ENCODE peak calls at places on chromosomes 2 and 18, in six cellular contexts. T is NCI-H1930; A is activated CD4-positive, alpha-beta T cell treated with anti-CD3 and anti-CD28 coated beads, Interleukin-2, amount 50 U/mL, for 4 hours; J is Right ventricle myocardium inferior; Z is stimulated activated CD8-positive, alpha-beta memory T cell treated with anti-CD3 and anti-CD28 coated beads, Interleukin-15, amount 100 ng/mL, for 24 hours; H is Calu3. W is an unnamed sample.

GRCh38 chr2:27638023-27638637 is 9.3 kb downstream of the GPN1 start:
- DNase-seq in T (no peak), A (no peak), J (no peak), Z (no peak), H (no peak), W (no peak)

GRCh38 chr2:9380702-9381628 is 42.4 kb downstream of the ITGB1BP1 start:
- DNase-seq in T (no peak), A (no peak), J (no peak), Z (no peak), H (peak), W (no peak)

GRCh38 chr2:50606860-50607259 is 425.1 kb downstream of the NRXN1 start:
- DNase-seq in T (no peak), A (no peak), J (peak), Z (no peak), H (no peak), W (no peak)

GRCh38 chr18:70500748-70501147 is 211.9 kb downstream of the SOCS6 start:
- DNase-seq in T (no peak), A (no peak), J (no peak), Z (no peak), H (no peak), W (no peak)

GRCh38 chr2:218010116-218010837 is 7.5 kb upstream of the TNS1 start:
- DNase-seq in T (no peak), A (no peak), J (peak), Z (no peak), H (peak), W (no peak)

GRCh38 chr2:39027427-39027826 is 93.4 kb downstream of the SOS1 start:
- DNase-seq in T (no peak), A (no peak), J (no peak), Z (no peak), H (no peak), W (no peak)

GRCh38 chr2:95730813-95731212 is 139.0 kb downstream of the TRIM43 start:
- DNase-seq in T (no peak), A (no peak), J (no peak), Z (no peak), H (no peak), W (no peak)

GRCh38 chr2:45210466-45211195 is 201.4 kb upstream of the SIX2 start:
- DNase-seq in T (no peak), A (no peak), J (no peak), Z (no peak), H (no peak), W (no peak)

GRCh38 chr2:19198376-19198775 is 160.0 kb downstream of the OSR1 start:
- DNase-seq in T (no peak), A (no peak), J (no peak), Z (no peak), H (no peak), W (no peak)

GRCh38 chr2:212894026-212894425 is 257.4 kb downstream of the IKZF2 start:
- DNase-seq in T (no peak), A (no peak), J (no peak), Z (no peak), H (no peak), W (no peak)

GRCh38 chr2:84894131-84894586 is 11.3 kb upstream of the TMSB10 start:
- DNase-seq in T (no peak), A (no peak), J (no peak), Z (no peak), H (no peak), W (no peak)

GRCh38 chr2:206084870-206085741 is 868 bp downstream of the INO80D start:
- DNase-seq in T (no peak), A (peak), J (peak), Z (peak), H (peak), W (no peak)

GRCh38 chr2:72993147-72993546 is 75.8 kb downstream of the EMX1 start:
- DNase-seq in T (no peak), A (peak), J (no peak), Z (no peak), H (peak), W (no peak)

GRCh38 chr2:121974919-121975654 is 219.6 kb downstream of the TSN start:
- DNase-seq in T (peak), A (peak), J (no peak), Z (no peak), H (peak), W (peak)

GRCh38 chr2:37776487-37776886 is 105.0 kb upstream of the CDC42EP3 start:
- DNase-seq in T (no peak), A (no peak), J (no peak), Z (no peak), H (peak), W (no peak)

GRCh38 chr2:44934521-44934961 is 7.0 kb upstream of the SIX3 start:
- DNase-seq in T (no peak), A (no peak), J (no peak), Z (no peak), H (no peak), W (no peak)

GRCh38 chr2:181371195-181371594 is 86.0 kb upstream of the ITGA4 start:
- DNase-seq in T (no peak), A (no peak), J (no peak), Z (no peak), H (no peak), W (no peak)

GRCh38 chr2:167240671-167241070 is 352.4 kb downstream of the XIRP2 start:
- DNase-seq in T (no peak), A (no peak), J (no peak), Z (no peak), H (no peak), W (no peak)

GRCh38 chr2:197028230-197028629 is 101.7 kb upstream of the PGAP1 start:
- DNase-seq in T (no peak), A (no peak), J (no peak), Z (no peak), H (peak), W (no peak)

GRCh38 chr2:238151205-238151604 is 7.6 kb upstream of the ERFE start:
- DNase-seq in T (no peak), A (no peak), J (peak), Z (no peak), H (no peak), W (no peak)

GRCh38 chr18:47915229-47915628 is 15.2 kb downstream of the SMAD2 start:
- DNase-seq in T (no peak), A (no peak), J (no peak), Z (no peak), H (no peak), W (no peak)

GRCh38 chr2:164910091-164910899 is 45.0 kb downstream of the SLC38A11 start:
- DNase-seq in T (no peak), A (no peak), J (no peak), Z (no peak), H (peak), W (no peak)

GRCh38 chr2:206531996-206532543 is 88.7 kb downstream of the ADAM23 start:
- DNase-seq in T (no peak), A (no peak), J (no peak), Z (no peak), H (no peak), W (no peak)

GRCh38 chr2:2919026-2919425 is 458.6 kb downstream of the EIPR1 start:
- DNase-seq in T (no peak), A (no peak), J (no peak), Z (no peak), H (no peak), W (no peak)

GRCh38 chr2:232116839-232117238 is 155.3 kb downstream of the DIS3L2 start:
- DNase-seq in T (no peak), A (no peak), J (no peak), Z (no peak), H (no peak), W (no peak)

GRCh38 chr18:79118797-79119196 is 49.6 kb downstream of the ATP9B start:
- DNase-seq in T (no peak), A (no peak), J (no peak), Z (no peak), H (no peak), W (no peak)

GRCh38 chr2:66430906-66431619 is 3.9 kb upstream of the MEIS1 start:
- DNase-seq in T (no peak), A (no peak), J (no peak), Z (no peak), H (no peak), W (no peak)

GRCh38 chr18:55088561-55088960 is 129.3 kb upstream of the CCDC68 start:
- DNase-seq in T (no peak), A (no peak), J (no peak), Z (no peak), H (no peak), W (no peak)

GRCh38 chr18:74946646-74947045 is 262.3 kb downstream of the PTGR3 start:
- DNase-seq in T (no peak), A (no peak), J (no peak), Z (no peak), H (no peak), W (no peak)

GRCh38 chr2:1052671-1053270 is 102.1 kb downstream of the SNTG2 start:
- DNase-seq in T (no peak), A (no peak), J (no peak), Z (no peak), H (no peak), W (no peak)

GRCh38 chr2:232522014-232522854 is 2.0 kb downstream of the PRSS56 start:
- DNase-seq in T (no peak), A (peak), J (peak), Z (peak), H (peak), W (no peak)

GRCh38 chr2:62196278-62196901 is 475 bp downstream of the B3GNT2 start:
- DNase-seq in T (peak), A (peak), J (peak), Z (peak), H (peak), W (no peak)

GRCh38 chr2:157900203-157900602 is 24.1 kb upstream of the ACVR1 start:
- DNase-seq in T (no peak), A (no peak), J (no peak), Z (no peak), H (no peak), W (no peak)

GRCh38 chr2:44009136-44009744 is 13.5 kb upstream of the LRPPRC start:
- DNase-seq in T (no peak), A (no peak), J (no peak), Z (no peak), H (no peak), W (no peak)

GRCh38 chr2:233470839-233471238 is 95.7 kb downstream of the USP40 start:
- DNase-seq in T (no peak), A (no peak), J (no peak), Z (no peak), H (no peak), W (no peak)

GRCh38 chr2:190551928-190552327 is 17.4 kb upstream of the NEMP2 start:
- DNase-seq in T (no peak), A (no peak), J (no peak), Z (no peak), H (no peak), W (no peak)

GRCh38 chr2:20326163-20326780 is 24.4 kb downstream of the PUM2 start:
- DNase-seq in T (peak), A (peak), J (no peak), Z (no peak), H (peak), W (no peak)

GRCh38 chr2:197024206-197024605 is 97.7 kb upstream of the PGAP1 start:
- DNase-seq in T (no peak), A (no peak), J (no peak), Z (no peak), H (no peak), W (no peak)